ENCODE peak calls at places on chromosomes 3 and 15, in eight cellular contexts. X is GM12864, H is neural progenitor cell, B is lower leg skin, C is fibroblast of the aortic adventitia, N is body of pancreas, L is right cardiac atrium, V is GM12865. D is an unnamed sample.

GRCh38 chr3:155444771-155445170 is 151.3 kb upstream of the STRIT1 start:
- DNase-seq in X (no peak), H (no peak), B (no peak), C (no peak), N (no peak), L (no peak), V (no peak), D (no peak)

GRCh38 chr3:167886690-167887089 is 151.2 kb downstream of the SERPINI1 start:
- DNase-seq in X (no peak), H (no peak), B (no peak), C (peak; percentile 35), N (no peak), L (no peak), V (no peak), D (no peak)

GRCh38 chr3:112786002-112786590 is 60.6 kb downstream of the CD200R1L start:
- DNase-seq in X (no peak), H (no peak), B (no peak), C (peak; percentile 93), N (no peak), L (no peak), V (no peak), D (no peak)

GRCh38 chr15:62928242-62928995 is 114.1 kb upstream of the TPM1 start:
- DNase-seq in X (no peak), H (no peak), B (no peak), C (peak; percentile 98), N (peak; percentile 48), L (peak; percentile 56), V (no peak), D (no peak)

GRCh38 chr3:3177861-3178497 is 1.5 kb downstream of the CRBN start:
- DNase-seq in X (no peak), H (no peak), B (no peak), C (no peak), N (no peak), L (no peak), V (no peak), D (no peak)

GRCh38 chr3:55622733-55623132 is 135.6 kb upstream of the WNT5A start:
- DNase-seq in X (no peak), H (no peak), B (no peak), C (no peak), N (no peak), L (no peak), V (no peak), D (no peak)

GRCh38 chr15:90153658-90154057 is 47.5 kb upstream of the SEMA4B start:
- DNase-seq in X (no peak), H (no peak), B (no peak), C (no peak), N (no peak), L (no peak), V (no peak), D (no peak)

GRCh38 chr3:128040041-128040440 is 12.2 kb upstream of the SEC61A1 start:
- DNase-seq in X (no peak), H (no peak), B (no peak), C (no peak), N (no peak), L (no peak), V (no peak), D (no peak)

GRCh38 chr3:129118745-129119144 is 2.9 kb downstream of the RAB43 start:
- DNase-seq in X (no peak), H (no peak), B (no peak), C (no peak), N (no peak), L (no peak), V (no peak), D (no peak)

GRCh38 chr15:43901485-43901884 is 74.7 kb downstream of the WDR76 start:
- DNase-seq in X (no peak), H (no peak), B (no peak), C (no peak), N (no peak), L (no peak), V (no peak), D (no peak)

GRCh38 chr3:69695443-69695842 is 43.8 kb upstream of the MITF start:
- DNase-seq in X (no peak), H (no peak), B (no peak), C (no peak), N (no peak), L (no peak), V (no peak), D (no peak)

GRCh38 chr3:82186017-82186416 is 424.6 kb upstream of the GBE1 start:
- DNase-seq in X (no peak), H (no peak), B (no peak), C (no peak), N (no peak), L (no peak), V (no peak), D (no peak)

GRCh38 chr3:141795719-141796435 is 32.7 kb downstream of the GRK7 start:
- DNase-seq in X (no peak), H (peak; percentile 41), B (peak; percentile 94), C (peak; percentile 84), N (peak; percentile 57), L (peak; percentile 83), V (no peak), D (no peak)

GRCh38 chr3:141797167-141797773 is 34.1 kb downstream of the GRK7 start:
- DNase-seq in X (no peak), H (peak; percentile 96), B (no peak), C (peak; percentile 45), N (peak; percentile 40), L (peak; percentile 78), V (peak; percentile 20), D (peak; percentile 75)

GRCh38 chr3:141795311-141795710 is 32.1 kb downstream of the GRK7 start:
- DNase-seq in X (no peak), H (no peak), B (peak; percentile 72), C (no peak), N (no peak), L (no peak), V (no peak), D (no peak)

GRCh38 chr3:141797819-141798405 is 34.7 kb downstream of the GRK7 start:
- DNase-seq in X (no peak), H (no peak), B (no peak), C (no peak), N (peak; percentile 13), L (no peak), V (no peak), D (no peak)

DNA sequence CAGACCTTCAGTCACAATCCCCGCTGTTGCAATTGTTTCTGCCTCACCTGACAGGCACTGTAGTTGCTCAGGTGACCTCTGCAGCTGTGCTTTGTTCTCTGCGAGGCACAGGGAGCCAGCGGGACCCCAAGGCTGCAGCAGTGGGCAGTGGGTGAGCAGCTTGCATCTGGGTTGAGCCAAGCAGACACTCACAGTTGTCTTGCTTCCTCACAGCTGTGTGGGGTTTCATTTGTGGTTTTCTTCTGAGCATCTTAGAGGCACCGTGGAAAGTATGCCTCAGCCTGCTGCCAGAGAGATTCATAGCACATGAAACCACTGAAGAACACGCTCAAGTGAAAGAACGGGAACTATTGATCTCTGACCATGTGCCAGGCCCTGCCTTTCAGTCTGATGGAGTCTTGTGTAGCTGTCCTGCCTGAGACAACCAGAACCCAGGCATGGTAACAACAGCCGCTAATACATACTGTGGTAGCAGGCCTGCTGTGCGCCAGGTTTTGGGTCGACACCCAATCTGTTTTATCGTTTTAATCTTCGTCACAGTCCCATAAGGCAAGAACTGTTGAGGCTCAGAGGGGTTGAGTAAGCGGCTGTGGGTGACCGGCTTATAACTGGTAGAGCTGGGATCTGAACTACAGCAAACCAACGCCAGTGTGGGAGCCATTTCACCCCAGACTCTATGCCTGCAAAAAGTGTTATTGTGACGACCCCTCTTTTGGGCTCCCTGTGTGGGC is 33.4 kb downstream of the GRK7 start:
- DNase-seq in X (peak; percentile 85), H (no peak), B (no peak), C (peak; percentile 34), N (peak; percentile 47), L (no peak), V (peak; percentile 84), D (no peak)
- H3K4me3 ChIP-seq in X (no peak overlapping the region), H (peak overlapping the region; percentile 46), B (no peak overlapping the region), C (no peak overlapping the region), N (no peak overlapping the region), L (peak overlapping the region; percentile 25), V (no peak overlapping the region), D (no peak overlapping the region)

GRCh38 chr3:57068437-57069089 is 8.1 kb downstream of the SPATA12 start:
- DNase-seq in X (peak; percentile 82), H (peak; percentile 17), B (peak; percentile 91), C (peak; percentile 99), N (peak; percentile 53), L (peak; percentile 56), V (peak; percentile 93), D (no peak)
- H3K4me3 ChIP-seq in X (no peak overlapping the region), H (no peak overlapping the region), B (no peak overlapping the region), C (peak overlapping the region; percentile 19), N (no peak overlapping the region), L (no peak overlapping the region), V (no peak overlapping the region), D (no peak overlapping the region)

GRCh38 chr15:74873036-74873755 is at the start of gene SCAMP2:
- DNase-seq in X (peak; percentile 88), H (peak; percentile 98), B (peak; percentile 99), C (peak; percentile 94), N (peak; percentile 96), L (peak; percentile 97), V (peak; percentile 96), D (peak; percentile 76)

GRCh38 chr15:74869726-74870407 is 3.3 kb downstream of the SCAMP2 start:
- DNase-seq in X (peak; percentile 96), H (no peak), B (peak; percentile 93), C (peak; percentile 55), N (peak; percentile 77), L (peak; percentile 71), V (peak; percentile 96), D (no peak)

GRCh38 chr15:74869372-74869725 is 3.8 kb downstream of the SCAMP2 start:
- DNase-seq in X (no peak), H (no peak), B (no peak), C (no peak), N (no peak), L (no peak), V (no peak), D (no peak)

GRCh38 chr15:74872702-74873035 is 496 bp downstream of the SCAMP2 start:
- DNase-seq in X (no peak), H (no peak), B (no peak), C (no peak), N (no peak), L (no peak), V (no peak), D (no peak)

GRCh38 chr15:74870496-74871213 is 2.5 kb downstream of the SCAMP2 start:
- DNase-seq in X (no peak), H (no peak), B (no peak), C (no peak), N (no peak), L (no peak), V (peak; percentile 43), D (no peak)
- H3K4me3 ChIP-seq in X (peak overlapping the region; percentile 93), H (no peak overlapping the region), B (no peak overlapping the region), C (no peak overlapping the region), N (no peak overlapping the region), L (no peak overlapping the region), V (peak overlapping the region; percentile 99), D (no peak overlapping the region)

DNA sequence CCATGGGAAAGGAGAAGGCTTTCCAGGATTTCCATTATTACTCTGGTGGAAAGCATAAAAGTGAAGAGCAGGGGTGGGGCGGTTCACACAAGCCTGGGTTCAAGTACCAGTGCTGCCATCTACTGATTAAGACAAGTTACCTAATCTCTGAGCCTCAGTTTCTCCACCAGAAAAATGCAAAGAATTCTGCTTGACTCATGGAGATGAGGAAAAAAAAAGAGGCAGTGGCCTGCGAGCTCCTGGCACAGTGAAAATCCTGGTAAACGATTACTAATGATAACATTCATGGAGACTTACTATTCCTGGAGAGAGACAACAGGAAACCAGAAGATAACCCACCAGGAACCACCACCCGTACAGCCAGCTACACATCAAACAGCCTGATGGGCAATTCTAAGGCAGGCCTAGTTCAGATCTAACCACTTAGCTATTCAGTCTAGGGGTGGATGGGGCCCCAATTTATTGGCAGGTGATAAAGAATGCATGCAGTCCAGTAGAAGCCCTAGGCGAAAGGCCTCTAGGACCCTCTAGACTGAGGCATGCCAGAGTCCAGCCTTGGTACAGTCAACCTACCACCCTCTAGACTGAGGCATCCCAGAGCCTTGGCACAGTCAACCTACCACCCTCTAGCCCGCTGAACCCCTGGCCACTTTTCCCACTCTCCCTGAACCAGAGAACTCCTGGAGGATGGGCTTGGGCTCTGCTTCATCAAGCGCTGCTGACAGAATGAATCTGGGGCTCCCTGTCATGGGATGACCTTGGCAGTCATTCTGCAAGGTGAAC is 2.5 kb downstream of the AMOTL2 start:
- DNase-seq in X (no peak), H (no peak), B (peak; percentile 70), C (peak; percentile 64), N (no peak), L (no peak), V (no peak), D (no peak)
- H3K4me3 ChIP-seq in X (no peak overlapping the region), H (peak overlapping the region; percentile 99), B (no peak overlapping the region), C (peak overlapping the region; percentile 97), N (no peak overlapping the region), L (peak overlapping the region; percentile 77), V (no peak overlapping the region), D (no peak overlapping the region)